ENCODE peak calls at places on chromosomes 13 and 19, in four cellular contexts. One of them, this sample, is unnamed.

GRCh38 chr19:4345656-4346383 is 2.5 kb downstream of the MPND start:
- DNase-seq in HCT116: no peak
- DNase-seq in Caco-2: no peak
- DNase-seq in heart right ventricle: no peak
- DNase-seq in this sample: no peak

GRCh38 chr13:112614835-112615234 is 26.9 kb upstream of the TUBGCP3 start:
- DNase-seq in HCT116: no peak
- DNase-seq in Caco-2: no peak
- DNase-seq in heart right ventricle: no peak
- DNase-seq in this sample: no peak

GRCh38 chr19:38304866-38305429 is 897 bp downstream of the C19orf33 start:
- DNase-seq in HCT116: peak; percentile 96
- DNase-seq in Caco-2: peak; percentile 83
- DNase-seq in heart right ventricle: peak; percentile 44
- DNase-seq in this sample: peak; percentile 30

GRCh38 chr13:29369060-29369743 is 226.3 kb downstream of the SLC7A1 start:
- DNase-seq in HCT116: peak; percentile 27
- DNase-seq in Caco-2: peak; percentile 30
- DNase-seq in heart right ventricle: no peak
- DNase-seq in this sample: peak; percentile 11

GRCh38 chr13:112042496-112042895 is 24.5 kb upstream of the SOX1 start:
- DNase-seq in HCT116: no peak
- DNase-seq in Caco-2: no peak
- DNase-seq in heart right ventricle: no peak
- DNase-seq in this sample: no peak

GRCh38 chr19:19348266-19348665 is 27.6 kb downstream of the MAU2 start:
- DNase-seq in HCT116: no peak
- DNase-seq in Caco-2: no peak
- DNase-seq in heart right ventricle: no peak
- DNase-seq in this sample: no peak

GRCh38 chr13:98476538-98476966 is 100.4 kb downstream of the STK24 start:
- DNase-seq in HCT116: peak; percentile 64
- DNase-seq in Caco-2: no peak
- DNase-seq in heart right ventricle: no peak
- DNase-seq in this sample: no peak

GRCh38 chr19:44476559-44477408 is 23.5 kb downstream of the ZNF180 start:
- DNase-seq in HCT116: no peak
- DNase-seq in Caco-2: peak; percentile 14
- DNase-seq in heart right ventricle: no peak
- DNase-seq in this sample: no peak

GRCh38 chr13:29799041-29799440 is 51.4 kb downstream of the UBL3 start:
- DNase-seq in HCT116: no peak
- DNase-seq in Caco-2: no peak
- DNase-seq in heart right ventricle: no peak
- DNase-seq in this sample: no peak

GRCh38 chr13:59776924-59777690 is 386.6 kb downstream of the DIAPH3 start:
- DNase-seq in HCT116: no peak
- DNase-seq in Caco-2: no peak
- DNase-seq in heart right ventricle: no peak
- DNase-seq in this sample: no peak

GRCh38 chr19:1933245-1933644 is 7.7 kb upstream of the CSNK1G2 start:
- DNase-seq in HCT116: no peak
- DNase-seq in Caco-2: no peak
- DNase-seq in heart right ventricle: no peak
- DNase-seq in this sample: no peak

GRCh38 chr19:39381910-39382611 is 8.8 kb downstream of the PAF1 start:
- DNase-seq in HCT116: no peak
- DNase-seq in Caco-2: no peak
- DNase-seq in heart right ventricle: no peak
- DNase-seq in this sample: no peak

GRCh38 chr13:40961826-40962225 is 57.3 kb downstream of the ELF1 start:
- DNase-seq in HCT116: no peak
- DNase-seq in Caco-2: no peak
- DNase-seq in heart right ventricle: no peak
- DNase-seq in this sample: no peak

GRCh38 chr13:76397413-76397812 is 488.8 kb downstream of the KCTD12 start:
- DNase-seq in HCT116: no peak
- DNase-seq in Caco-2: no peak
- DNase-seq in heart right ventricle: no peak
- DNase-seq in this sample: no peak

GRCh38 chr13:24161010-24161775 is 673 bp downstream of the SPATA13 start:
- DNase-seq in HCT116: no peak
- DNase-seq in Caco-2: peak; percentile 57
- DNase-seq in heart right ventricle: peak; percentile 34
- DNase-seq in this sample: peak; percentile 5

GRCh38 chr19:48418317-48419064 is 25.0 kb downstream of the GRIN2D start:
- DNase-seq in HCT116: no peak
- DNase-seq in Caco-2: no peak
- DNase-seq in heart right ventricle: no peak
- DNase-seq in this sample: no peak

GRCh38 chr13:113535381-113535781 is 44.9 kb upstream of the DCUN1D2 start:
- DNase-seq in HCT116: no peak
- DNase-seq in Caco-2: no peak
- DNase-seq in heart right ventricle: no peak
- DNase-seq in this sample: no peak

GRCh38 chr13:113558461-113558860 is 26.1 kb upstream of the TFDP1 start:
- DNase-seq in HCT116: no peak
- DNase-seq in Caco-2: no peak
- DNase-seq in heart right ventricle: no peak
- DNase-seq in this sample: no peak

GRCh38 chr13:70995338-70995737 is 871.7 kb downstream of the DACH1 start:
- DNase-seq in HCT116: no peak
- DNase-seq in Caco-2: no peak
- DNase-seq in heart right ventricle: no peak
- DNase-seq in this sample: no peak

GRCh38 chr13:73984949-73985691 is 149.1 kb downstream of the KLF12 start:
- DNase-seq in HCT116: no peak
- DNase-seq in Caco-2: no peak
- DNase-seq in heart right ventricle: no peak
- DNase-seq in this sample: no peak

GRCh38 chr19:17835182-17836006 is 12.4 kb downstream of the JAK3 start:
- DNase-seq in HCT116: no peak
- DNase-seq in Caco-2: no peak
- DNase-seq in heart right ventricle: no peak
- DNase-seq in this sample: no peak

GRCh38 chr19:18597809-18598660 is 8.6 kb downstream of the CRLF1 start:
- DNase-seq in HCT116: no peak
- DNase-seq in Caco-2: no peak
- DNase-seq in heart right ventricle: no peak
- DNase-seq in this sample: no peak

GRCh38 chr19:1648926-1649541 is 3.4 kb downstream of the TCF3 start:
- DNase-seq in HCT116: no peak
- DNase-seq in Caco-2: no peak
- DNase-seq in heart right ventricle: no peak
- DNase-seq in this sample: no peak

GRCh38 chr19:12668937-12669271 is 2.3 kb downstream of the WDR83 start:
- DNase-seq in HCT116: no peak
- DNase-seq in Caco-2: peak; percentile 54
- DNase-seq in heart right ventricle: peak; percentile 40
- DNase-seq in this sample: peak; percentile 51

GRCh38 chr19:5339950-5340636 is 519 bp downstream of the PTPRS start:
- DNase-seq in HCT116: no peak
- DNase-seq in Caco-2: peak; percentile 57
- DNase-seq in heart right ventricle: no peak
- DNase-seq in this sample: peak; percentile 8

GRCh38 chr13:26485288-26485687 is 72.2 kb upstream of the WASF3 start:
- DNase-seq in HCT116: no peak
- DNase-seq in Caco-2: no peak
- DNase-seq in heart right ventricle: no peak
- DNase-seq in this sample: no peak

GRCh38 chr19:31170046-31170445 is 179.2 kb downstream of the TSHZ3 start:
- DNase-seq in HCT116: no peak
- DNase-seq in Caco-2: no peak
- DNase-seq in heart right ventricle: no peak
- DNase-seq in this sample: no peak

GRCh38 chr13:113933901-113934300 is 40.0 kb downstream of the C13orf46 start:
- DNase-seq in HCT116: no peak
- DNase-seq in Caco-2: no peak
- DNase-seq in heart right ventricle: no peak
- DNase-seq in this sample: no peak

GRCh38 chr13:111906816-111907215 is 160.1 kb upstream of the SOX1 start:
- DNase-seq in HCT116: no peak
- DNase-seq in Caco-2: no peak
- DNase-seq in heart right ventricle: no peak
- DNase-seq in this sample: no peak

GRCh38 chr13:60583911-60584753 is 187.1 kb downstream of the TDRD3 start:
- DNase-seq in HCT116: no peak
- DNase-seq in Caco-2: no peak
- DNase-seq in heart right ventricle: no peak
- DNase-seq in this sample: no peak

GRCh38 chr19:50387176-50387867 is 3.2 kb downstream of the POLD1 start:
- DNase-seq in HCT116: no peak
- DNase-seq in Caco-2: no peak
- DNase-seq in heart right ventricle: no peak
- DNase-seq in this sample: no peak

GRCh38 chr19:53977991-53978731 is 13.3 kb upstream of the CACNG6 start:
- DNase-seq in HCT116: peak; percentile 40
- DNase-seq in Caco-2: no peak
- DNase-seq in heart right ventricle: peak; percentile 72
- DNase-seq in this sample: no peak

GRCh38 chr13:72782717-72783116 is 784 bp downstream of the PIBF1 start:
- DNase-seq in HCT116: no peak
- DNase-seq in Caco-2: no peak
- DNase-seq in heart right ventricle: no peak
- DNase-seq in this sample: no peak

GRCh38 chr19:3608079-3608641 is 1.5 kb upstream of the TBXA2R start:
- DNase-seq in HCT116: no peak
- DNase-seq in Caco-2: no peak
- DNase-seq in heart right ventricle: no peak
- DNase-seq in this sample: no peak

GRCh38 chr13:37621811-37622361 is 23.3 kb upstream of the POSTN start:
- DNase-seq in HCT116: no peak
- DNase-seq in Caco-2: no peak
- DNase-seq in heart right ventricle: no peak
- DNase-seq in this sample: no peak

GRCh38 chr13:110309661-110310524 is 2.8 kb downstream of the COL4A2 start:
- DNase-seq in HCT116: no peak
- DNase-seq in Caco-2: no peak
- DNase-seq in heart right ventricle: no peak
- DNase-seq in this sample: no peak

GRCh38 chr13:44311011-44311481 is 62.6 kb upstream of the SERP2 start:
- DNase-seq in HCT116: no peak
- DNase-seq in Caco-2: no peak
- DNase-seq in heart right ventricle: no peak
- DNase-seq in this sample: no peak

GRCh38 chr13:107874456-107874855 is 340.9 kb downstream of the LIG4 start:
- DNase-seq in HCT116: no peak
- DNase-seq in Caco-2: no peak
- DNase-seq in heart right ventricle: no peak
- DNase-seq in this sample: no peak

GRCh38 chr13:45196091-45196490 is 4.8 kb downstream of the KCTD4 start:
- DNase-seq in HCT116: no peak
- DNase-seq in Caco-2: no peak
- DNase-seq in heart right ventricle: no peak
- DNase-seq in this sample: no peak

GRCh38 chr19:10137751-10138682 is 18.3 kb upstream of the EIF3G start:
- DNase-seq in HCT116: no peak
- DNase-seq in Caco-2: no peak
- DNase-seq in heart right ventricle: no peak
- DNase-seq in this sample: no peak
- H3K4me1 ChIP-seq in HCT116: no peaks in the 10 kb centered on the region
- H3K4me1 ChIP-seq in Caco-2: no peaks in the 10 kb centered on the region
- H3K4me1 ChIP-seq in heart right ventricle: no peaks in the 10 kb centered on the region
- H3K4me1 ChIP-seq in this sample: no peaks in the 10 kb centered on the region

GRCh38 chr19:23378948-23379347 is 16.3 kb downstream of the ZNF91 start:
- DNase-seq in HCT116: no peak
- DNase-seq in Caco-2: no peak
- DNase-seq in heart right ventricle: no peak
- DNase-seq in this sample: no peak
- H3K9me3 ChIP-seq in HCT116: peaks cover 25% of the 10 kb centered on the region
- H3K9me3 ChIP-seq in Caco-2: peaks cover 13% of the 10 kb centered on the region
- H3K9me3 ChIP-seq in heart right ventricle: peaks cover 26% of the 10 kb centered on the region
- H3K9me3 ChIP-seq in this sample: peaks cover 2% of the 10 kb centered on the region

GRCh38 chr19:56080669-56081401 is 40.3 kb downstream of the ZNF787 start:
- DNase-seq in HCT116: peak; percentile 39
- DNase-seq in Caco-2: peak; percentile 55
- DNase-seq in heart right ventricle: peak; percentile 86
- DNase-seq in this sample: peak; percentile 85
- H3K36me3 ChIP-seq in HCT116: no peaks in the 10 kb centered on the region
- H3K36me3 ChIP-seq in Caco-2: peaks cover 3% of the 10 kb centered on the region
- H3K36me3 ChIP-seq in heart right ventricle: no peaks in the 10 kb centered on the region
- H3K36me3 ChIP-seq in this sample: no peaks in the 10 kb centered on the region

GRCh38 chr19:41422456-41422855 is 4.7 kb downstream of the B3GNT8 start:
- DNase-seq in HCT116: no peak
- DNase-seq in Caco-2: no peak
- DNase-seq in heart right ventricle: no peak
- DNase-seq in this sample: no peak

GRCh38 chr19:41421314-41421713 is 5.9 kb downstream of the B3GNT8 start:
- DNase-seq in HCT116: no peak
- DNase-seq in Caco-2: no peak
- DNase-seq in heart right ventricle: no peak
- DNase-seq in this sample: no peak

GRCh38 chr19:41424335-41425173 is 2.6 kb downstream of the B3GNT8 start:
- DNase-seq in HCT116: no peak
- DNase-seq in Caco-2: no peak
- DNase-seq in heart right ventricle: no peak
- DNase-seq in this sample: no peak

GRCh38 chr19:41421973-41422372 is 5.2 kb downstream of the B3GNT8 start:
- DNase-seq in HCT116: no peak
- DNase-seq in Caco-2: no peak
- DNase-seq in heart right ventricle: no peak
- DNase-seq in this sample: no peak

DNA sequence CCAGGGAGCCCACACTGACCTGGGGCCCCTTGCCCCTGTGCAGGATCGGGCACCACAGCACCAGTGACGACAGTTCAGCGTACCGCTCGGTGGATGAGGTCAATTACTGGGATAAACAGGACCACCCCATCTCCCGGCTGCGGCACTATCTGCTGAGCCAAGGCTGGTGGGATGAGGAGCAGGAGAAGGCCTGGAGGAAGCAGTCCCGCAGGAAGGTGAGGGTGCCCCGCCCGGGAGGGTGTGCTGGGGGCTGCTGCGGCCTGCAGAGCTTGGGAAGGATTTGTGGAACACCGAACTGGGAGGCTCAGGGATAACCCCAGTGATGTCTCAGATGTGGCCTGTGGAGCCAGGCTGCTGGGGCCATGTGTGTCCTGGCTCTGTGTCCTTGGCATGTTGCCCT is 4.2 kb downstream of the B3GNT8 start:
- DNase-seq in HCT116: no peak
- DNase-seq in Caco-2: no peak
- DNase-seq in heart right ventricle: no peak
- DNase-seq in this sample: no peak
- H3K4me1 ChIP-seq in HCT116: no peaks in the 10 kb centered on the region
- H3K4me1 ChIP-seq in Caco-2: peaks cover 13% of the 10 kb centered on the region
- H3K4me1 ChIP-seq in heart right ventricle: peaks cover 54% of the 10 kb centered on the region
- H3K4me1 ChIP-seq in this sample: peaks cover 3% of the 10 kb centered on the region

This sample was measured in HAP-1.